ENCODE peak calls at places on chromosomes 12 and 14, in five cellular contexts. G is cardiac fibroblast, W is Right ventricle myocardium superior, M is GM23248, J is T-helper 1 cell. I is an unnamed sample.

GRCh38 chr12:26919216-26919555 is 18.6 kb downstream of the INTS13 start:
- DNase-seq in G (no peak), W (no peak), M (no peak), J (no peak), I (no peak)

GRCh38 chr14:39568809-39569538 is 136.7 kb upstream of the FBXO33 start:
- DNase-seq in G (no peak), W (no peak), M (no peak), J (no peak), I (no peak)

GRCh38 chr12:113054948-113055486 is 1.5 kb upstream of the DTX1 start:
- DNase-seq in G (no peak), W (no peak), M (no peak), J (no peak), I (no peak)

GRCh38 chr12:66688836-66689439 is 10.1 kb upstream of the GRIP1 start:
- DNase-seq in G (peak; percentile 27), W (no peak), M (peak; percentile 31), J (no peak), I (no peak)

GRCh38 chr12:13472690-13473089 is 276.2 kb downstream of the EMP1 start:
- DNase-seq in G (peak; percentile 60), W (no peak), M (peak; percentile 70), J (no peak), I (no peak)

GRCh38 chr12:115461401-115461800 is 777.4 kb upstream of the TBX3 start:
- DNase-seq in G (no peak), W (no peak), M (no peak), J (no peak), I (no peak)

GRCh38 chr12:51827925-51828818 is 20.3 kb downstream of the FIGNL2 start:
- DNase-seq in G (peak; percentile 76), W (no peak), M (peak; percentile 79), J (no peak), I (no peak)

GRCh38 chr12:125340791-125341190 is 275.6 kb downstream of the AACS start:
- DNase-seq in G (peak; percentile 88), W (no peak), M (peak; percentile 75), J (no peak), I (no peak)

GRCh38 chr12:5088586-5089264 is 45.0 kb downstream of the KCNA5 start:
- DNase-seq in G (peak; percentile 92), W (no peak), M (peak; percentile 82), J (no peak), I (no peak)

I was measured in SK-N-MC.